ENCODE peak calls at places on chromosomes 7 and 10, in eight cellular contexts. One of them, this sample, is unnamed.

GRCh38 chr10:65548046-65548445 is 1377.8 kb upstream of the LRRTM3 start:
- DNase-seq in activated naive CD8-positive, alpha-beta T cell treated with anti-CD3 and anti-CD28 coated beads, Interleukin-2, amount 50 U/mL, for 24 hours: no peak
- DNase-seq in endothelial cell: no peak
- DNase-seq in fibroblast of the conjunctiva: no peak
- DNase-seq in T-helper 2 cell: no peak
- DNase-seq in HCT116: no peak
- DNase-seq in activated CD4-positive, CD25-positive, alpha-beta regulatory T cell treated with anti-CD3 and anti-CD28 coated beads, Interleukin-2, amount 50 U/mL, for 16 hours: no peak
- DNase-seq in stimulated activated CD4-positive, alpha-beta T cell treated with anti-CD3 and anti-CD28 coated beads, Interleukin-1b, Interleukin-23, amount 100 ng/mL, for 24 hours: no peak
- DNase-seq in this sample: no peak

GRCh38 chr7:123154231-123154860 is 45.4 kb downstream of the SLC13A1 start:
- DNase-seq in activated naive CD8-positive, alpha-beta T cell treated with anti-CD3 and anti-CD28 coated beads, Interleukin-2, amount 50 U/mL, for 24 hours: peak
- DNase-seq in endothelial cell: peak
- DNase-seq in fibroblast of the conjunctiva: peak
- DNase-seq in T-helper 2 cell: no peak
- DNase-seq in HCT116: peak
- DNase-seq in activated CD4-positive, CD25-positive, alpha-beta regulatory T cell treated with anti-CD3 and anti-CD28 coated beads, Interleukin-2, amount 50 U/mL, for 16 hours: no peak
- DNase-seq in stimulated activated CD4-positive, alpha-beta T cell treated with anti-CD3 and anti-CD28 coated beads, Interleukin-1b, Interleukin-23, amount 100 ng/mL, for 24 hours: no peak
- DNase-seq in this sample: no peak

GRCh38 chr7:1249731-1250130 is 17.1 kb downstream of the UNCX start:
- DNase-seq in activated naive CD8-positive, alpha-beta T cell treated with anti-CD3 and anti-CD28 coated beads, Interleukin-2, amount 50 U/mL, for 24 hours: no peak
- DNase-seq in endothelial cell: no peak
- DNase-seq in fibroblast of the conjunctiva: no peak
- DNase-seq in T-helper 2 cell: no peak
- DNase-seq in HCT116: no peak
- DNase-seq in activated CD4-positive, CD25-positive, alpha-beta regulatory T cell treated with anti-CD3 and anti-CD28 coated beads, Interleukin-2, amount 50 U/mL, for 16 hours: no peak
- DNase-seq in stimulated activated CD4-positive, alpha-beta T cell treated with anti-CD3 and anti-CD28 coated beads, Interleukin-1b, Interleukin-23, amount 100 ng/mL, for 24 hours: no peak
- DNase-seq in this sample: no peak

GRCh38 chr10:119333146-119333792 is 125.9 kb downstream of the GRK5 start:
- DNase-seq in activated naive CD8-positive, alpha-beta T cell treated with anti-CD3 and anti-CD28 coated beads, Interleukin-2, amount 50 U/mL, for 24 hours: peak
- DNase-seq in endothelial cell: no peak
- DNase-seq in fibroblast of the conjunctiva: no peak
- DNase-seq in T-helper 2 cell: no peak
- DNase-seq in HCT116: no peak
- DNase-seq in activated CD4-positive, CD25-positive, alpha-beta regulatory T cell treated with anti-CD3 and anti-CD28 coated beads, Interleukin-2, amount 50 U/mL, for 16 hours: no peak
- DNase-seq in stimulated activated CD4-positive, alpha-beta T cell treated with anti-CD3 and anti-CD28 coated beads, Interleukin-1b, Interleukin-23, amount 100 ng/mL, for 24 hours: peak
- DNase-seq in this sample: peak

GRCh38 chr10:132698761-132699391 is 87.1 kb downstream of the NKX6-2 start:
- DNase-seq in activated naive CD8-positive, alpha-beta T cell treated with anti-CD3 and anti-CD28 coated beads, Interleukin-2, amount 50 U/mL, for 24 hours: no peak
- DNase-seq in endothelial cell: no peak
- DNase-seq in fibroblast of the conjunctiva: no peak
- DNase-seq in T-helper 2 cell: no peak
- DNase-seq in HCT116: no peak
- DNase-seq in activated CD4-positive, CD25-positive, alpha-beta regulatory T cell treated with anti-CD3 and anti-CD28 coated beads, Interleukin-2, amount 50 U/mL, for 16 hours: no peak
- DNase-seq in stimulated activated CD4-positive, alpha-beta T cell treated with anti-CD3 and anti-CD28 coated beads, Interleukin-1b, Interleukin-23, amount 100 ng/mL, for 24 hours: no peak
- DNase-seq in this sample: no peak

GRCh38 chr10:77637986-77638765 is 568 bp upstream of the KCNMA1 start:
- DNase-seq in activated naive CD8-positive, alpha-beta T cell treated with anti-CD3 and anti-CD28 coated beads, Interleukin-2, amount 50 U/mL, for 24 hours: no peak
- DNase-seq in endothelial cell: peak
- DNase-seq in fibroblast of the conjunctiva: no peak
- DNase-seq in T-helper 2 cell: no peak
- DNase-seq in HCT116: no peak
- DNase-seq in activated CD4-positive, CD25-positive, alpha-beta regulatory T cell treated with anti-CD3 and anti-CD28 coated beads, Interleukin-2, amount 50 U/mL, for 16 hours: no peak
- DNase-seq in stimulated activated CD4-positive, alpha-beta T cell treated with anti-CD3 and anti-CD28 coated beads, Interleukin-1b, Interleukin-23, amount 100 ng/mL, for 24 hours: no peak
- DNase-seq in this sample: no peak

GRCh38 chr7:142898377-142899235 is 13.1 kb upstream of the TRPV6 start:
- DNase-seq in activated naive CD8-positive, alpha-beta T cell treated with anti-CD3 and anti-CD28 coated beads, Interleukin-2, amount 50 U/mL, for 24 hours: no peak
- DNase-seq in endothelial cell: no peak
- DNase-seq in fibroblast of the conjunctiva: no peak
- DNase-seq in T-helper 2 cell: no peak
- DNase-seq in HCT116: no peak
- DNase-seq in activated CD4-positive, CD25-positive, alpha-beta regulatory T cell treated with anti-CD3 and anti-CD28 coated beads, Interleukin-2, amount 50 U/mL, for 16 hours: no peak
- DNase-seq in stimulated activated CD4-positive, alpha-beta T cell treated with anti-CD3 and anti-CD28 coated beads, Interleukin-1b, Interleukin-23, amount 100 ng/mL, for 24 hours: no peak
- DNase-seq in this sample: no peak

GRCh38 chr7:94001396-94001795 is 2.8 kb downstream of the BET1 start:
- DNase-seq in activated naive CD8-positive, alpha-beta T cell treated with anti-CD3 and anti-CD28 coated beads, Interleukin-2, amount 50 U/mL, for 24 hours: no peak
- DNase-seq in endothelial cell: no peak
- DNase-seq in fibroblast of the conjunctiva: no peak
- DNase-seq in T-helper 2 cell: no peak
- DNase-seq in HCT116: no peak
- DNase-seq in activated CD4-positive, CD25-positive, alpha-beta regulatory T cell treated with anti-CD3 and anti-CD28 coated beads, Interleukin-2, amount 50 U/mL, for 16 hours: no peak
- DNase-seq in stimulated activated CD4-positive, alpha-beta T cell treated with anti-CD3 and anti-CD28 coated beads, Interleukin-1b, Interleukin-23, amount 100 ng/mL, for 24 hours: no peak
- DNase-seq in this sample: no peak

GRCh38 chr7:117872565-117873055 is 631 bp downstream of the CTTNBP2 start:
- DNase-seq in activated naive CD8-positive, alpha-beta T cell treated with anti-CD3 and anti-CD28 coated beads, Interleukin-2, amount 50 U/mL, for 24 hours: no peak
- DNase-seq in endothelial cell: peak
- DNase-seq in fibroblast of the conjunctiva: no peak
- DNase-seq in T-helper 2 cell: no peak
- DNase-seq in HCT116: peak
- DNase-seq in activated CD4-positive, CD25-positive, alpha-beta regulatory T cell treated with anti-CD3 and anti-CD28 coated beads, Interleukin-2, amount 50 U/mL, for 16 hours: no peak
- DNase-seq in stimulated activated CD4-positive, alpha-beta T cell treated with anti-CD3 and anti-CD28 coated beads, Interleukin-1b, Interleukin-23, amount 100 ng/mL, for 24 hours: no peak
- DNase-seq in this sample: no peak

GRCh38 chr10:123043409-123043925 is 34.7 kb downstream of the ACADSB start:
- DNase-seq in activated naive CD8-positive, alpha-beta T cell treated with anti-CD3 and anti-CD28 coated beads, Interleukin-2, amount 50 U/mL, for 24 hours: peak
- DNase-seq in endothelial cell: peak
- DNase-seq in fibroblast of the conjunctiva: peak
- DNase-seq in T-helper 2 cell: peak
- DNase-seq in HCT116: peak
- DNase-seq in activated CD4-positive, CD25-positive, alpha-beta regulatory T cell treated with anti-CD3 and anti-CD28 coated beads, Interleukin-2, amount 50 U/mL, for 16 hours: peak
- DNase-seq in stimulated activated CD4-positive, alpha-beta T cell treated with anti-CD3 and anti-CD28 coated beads, Interleukin-1b, Interleukin-23, amount 100 ng/mL, for 24 hours: peak
- DNase-seq in this sample: peak

GRCh38 chr10:132575320-132576201 is 38.0 kb downstream of the INPP5A start:
- DNase-seq in activated naive CD8-positive, alpha-beta T cell treated with anti-CD3 and anti-CD28 coated beads, Interleukin-2, amount 50 U/mL, for 24 hours: peak
- DNase-seq in endothelial cell: no peak
- DNase-seq in fibroblast of the conjunctiva: peak
- DNase-seq in T-helper 2 cell: no peak
- DNase-seq in HCT116: no peak
- DNase-seq in activated CD4-positive, CD25-positive, alpha-beta regulatory T cell treated with anti-CD3 and anti-CD28 coated beads, Interleukin-2, amount 50 U/mL, for 16 hours: no peak
- DNase-seq in stimulated activated CD4-positive, alpha-beta T cell treated with anti-CD3 and anti-CD28 coated beads, Interleukin-1b, Interleukin-23, amount 100 ng/mL, for 24 hours: no peak
- DNase-seq in this sample: no peak

GRCh38 chr7:33050425-33051318 is 11.9 kb downstream of the NT5C3A start:
- DNase-seq in activated naive CD8-positive, alpha-beta T cell treated with anti-CD3 and anti-CD28 coated beads, Interleukin-2, amount 50 U/mL, for 24 hours: no peak
- DNase-seq in endothelial cell: peak
- DNase-seq in fibroblast of the conjunctiva: peak
- DNase-seq in T-helper 2 cell: no peak
- DNase-seq in HCT116: peak
- DNase-seq in activated CD4-positive, CD25-positive, alpha-beta regulatory T cell treated with anti-CD3 and anti-CD28 coated beads, Interleukin-2, amount 50 U/mL, for 16 hours: no peak
- DNase-seq in stimulated activated CD4-positive, alpha-beta T cell treated with anti-CD3 and anti-CD28 coated beads, Interleukin-1b, Interleukin-23, amount 100 ng/mL, for 24 hours: no peak
- DNase-seq in this sample: peak

This sample was measured in activated gamma-delta T cell treated with Interleukin-2 at 50 U/mL for 16 hours.